ENCODE peak calls at places on chromosomes 16 and 17, in six cellular contexts. One of them, this sample, is unnamed.

GRCh38 chr16:12024429-12024828 is 47.9 kb downstream of the SNX29 start:
- DNase-seq in right atrium auricular region: no peak
- DNase-seq in astrocyte of the hippocampus: peak
- DNase-seq in AG10803: no peak
- DNase-seq in NCI-H1105 treated with DMSO at 0.1 percent for 48 hours: no peak
- DNase-seq in AG08396: no peak
- DNase-seq in this sample: no peak

GRCh38 chr17:39152134-39152884 is 872 bp upstream of the PLXDC1 start:
- DNase-seq in astrocyte of the hippocampus: no peak
- DNase-seq in AG08396: no peak
- DNase-seq in NCI-H1105 treated with DMSO at 0.1 percent for 48 hours: peak
- DNase-seq in AG10803: no peak
- DNase-seq in right atrium auricular region: no peak
- DNase-seq in this sample: no peak

GRCh38 chr17:80868022-80868609 is 123.5 kb upstream of the CHMP6 start:
- DNase-seq in NCI-H1105 treated with DMSO at 0.1 percent for 48 hours: no peak
- DNase-seq in astrocyte of the hippocampus: no peak
- DNase-seq in AG10803: no peak
- DNase-seq in right atrium auricular region: no peak
- DNase-seq in AG08396: no peak
- DNase-seq in this sample: no peak

GRCh38 chr17:6028294-6028693 is 41.9 kb upstream of the WSCD1 start:
- DNase-seq in AG10803: no peak
- DNase-seq in AG08396: no peak
- DNase-seq in astrocyte of the hippocampus: no peak
- DNase-seq in NCI-H1105 treated with DMSO at 0.1 percent for 48 hours: no peak
- DNase-seq in right atrium auricular region: no peak
- DNase-seq in this sample: no peak

GRCh38 chr17:72996791-72997190 is 95.7 kb downstream of the SLC39A11 start:
- DNase-seq in NCI-H1105 treated with DMSO at 0.1 percent for 48 hours: no peak
- DNase-seq in astrocyte of the hippocampus: no peak
- DNase-seq in right atrium auricular region: no peak
- DNase-seq in AG08396: no peak
- DNase-seq in AG10803: no peak
- DNase-seq in this sample: no peak

GRCh38 chr16:54554581-54554980 is 268.0 kb upstream of the IRX3 start:
- DNase-seq in NCI-H1105 treated with DMSO at 0.1 percent for 48 hours: no peak
- DNase-seq in AG08396: no peak
- DNase-seq in astrocyte of the hippocampus: no peak
- DNase-seq in AG10803: no peak
- DNase-seq in right atrium auricular region: no peak
- DNase-seq in this sample: no peak

GRCh38 chr16:4345439-4346204 is 5.5 kb downstream of the PAM16 start:
- DNase-seq in AG10803: no peak
- DNase-seq in astrocyte of the hippocampus: no peak
- DNase-seq in right atrium auricular region: no peak
- DNase-seq in AG08396: no peak
- DNase-seq in NCI-H1105 treated with DMSO at 0.1 percent for 48 hours: no peak
- DNase-seq in this sample: no peak

GRCh38 chr17:37081287-37081686 is 132.5 kb downstream of the AATF start:
- DNase-seq in NCI-H1105 treated with DMSO at 0.1 percent for 48 hours: no peak
- DNase-seq in AG10803: no peak
- DNase-seq in astrocyte of the hippocampus: no peak
- DNase-seq in AG08396: no peak
- DNase-seq in right atrium auricular region: no peak
- DNase-seq in this sample: no peak

GRCh38 chr16:3182608-3183444 is 5.2 kb upstream of the OR1F1 start:
- DNase-seq in right atrium auricular region: no peak
- DNase-seq in astrocyte of the hippocampus: peak
- DNase-seq in AG08396: peak
- DNase-seq in NCI-H1105 treated with DMSO at 0.1 percent for 48 hours: no peak
- DNase-seq in AG10803: peak
- DNase-seq in this sample: no peak

GRCh38 chr16:67967183-67967955 is 1.1 kb downstream of the SLC12A4 start:
- DNase-seq in AG08396: no peak
- DNase-seq in AG10803: peak
- DNase-seq in right atrium auricular region: no peak
- DNase-seq in astrocyte of the hippocampus: peak
- DNase-seq in NCI-H1105 treated with DMSO at 0.1 percent for 48 hours: no peak
- DNase-seq in this sample: peak

GRCh38 chr16:71573387-71574094 is 3.4 kb downstream of the TAT start:
- DNase-seq in right atrium auricular region: no peak
- DNase-seq in astrocyte of the hippocampus: no peak
- DNase-seq in AG10803: no peak
- DNase-seq in NCI-H1105 treated with DMSO at 0.1 percent for 48 hours: no peak
- DNase-seq in AG08396: no peak
- DNase-seq in this sample: no peak

GRCh38 chr17:58316260-58316960 is 12.2 kb downstream of the TSPOAP1 start:
- DNase-seq in astrocyte of the hippocampus: no peak
- DNase-seq in NCI-H1105 treated with DMSO at 0.1 percent for 48 hours: no peak
- DNase-seq in right atrium auricular region: no peak
- DNase-seq in AG10803: no peak
- DNase-seq in AG08396: no peak
- DNase-seq in this sample: no peak

GRCh38 chr17:49738456-49739163 is 25.3 kb downstream of the FAM117A start:
- DNase-seq in right atrium auricular region: no peak
- DNase-seq in NCI-H1105 treated with DMSO at 0.1 percent for 48 hours: no peak
- DNase-seq in AG10803: no peak
- DNase-seq in AG08396: no peak
- DNase-seq in astrocyte of the hippocampus: no peak
- DNase-seq in this sample: no peak

GRCh38 chr17:37146578-37147119 is 197.9 kb downstream of the AATF start:
- DNase-seq in AG08396: no peak
- DNase-seq in right atrium auricular region: no peak
- DNase-seq in AG10803: no peak
- DNase-seq in astrocyte of the hippocampus: no peak
- DNase-seq in NCI-H1105 treated with DMSO at 0.1 percent for 48 hours: no peak
- DNase-seq in this sample: no peak